ENCODE peak calls at places on chromosome X, in five cellular contexts. One of them, this sample, is unnamed.

GRCh38 chrX:148135738-148136137 is 154.6 kb downstream of the FMR1NB start:
- DNase-seq in HCT116: no peak
- DNase-seq in HepG2: no peak
- DNase-seq in Panc1: no peak
- DNase-seq in K562: no peak
- DNase-seq in this sample: no peak

GRCh38 chrX:26442340-26442739 is 226.4 kb downstream of the MAGEB5 start:
- DNase-seq in HCT116: peak; percentile 2
- DNase-seq in HepG2: no peak
- DNase-seq in Panc1: no peak
- DNase-seq in K562: no peak
- DNase-seq in this sample: peak; percentile 43

GRCh38 chrX:11664211-11664888 is 1.4 kb downstream of the ARHGAP6 start:
- DNase-seq in HCT116: no peak
- DNase-seq in HepG2: no peak
- DNase-seq in Panc1: no peak
- DNase-seq in K562: no peak
- DNase-seq in this sample: peak; percentile 16

GRCh38 chrX:21747523-21747922 is 10.4 kb downstream of the SMPX start:
- DNase-seq in HCT116: no peak
- DNase-seq in HepG2: no peak
- DNase-seq in Panc1: no peak
- DNase-seq in K562: no peak
- DNase-seq in this sample: peak; percentile 26

GRCh38 chrX:55206152-55206941 is 13.8 kb upstream of the PAGE5 start:
- DNase-seq in HCT116: no peak
- DNase-seq in HepG2: no peak
- DNase-seq in Panc1: no peak
- DNase-seq in K562: no peak
- DNase-seq in this sample: no peak

GRCh38 chrX:113558576-113558975 is 717.9 kb upstream of the AMOT start:
- DNase-seq in HCT116: no peak
- DNase-seq in HepG2: no peak
- DNase-seq in Panc1: no peak
- DNase-seq in K562: no peak
- DNase-seq in this sample: no peak

GRCh38 chrX:136325377-136325776 is 24.6 kb downstream of the ADGRG4 start:
- DNase-seq in HCT116: no peak
- DNase-seq in HepG2: no peak
- DNase-seq in Panc1: no peak
- DNase-seq in K562: no peak
- DNase-seq in this sample: no peak

GRCh38 chrX:21398424-21398823 is 24.2 kb downstream of the CNKSR2 start:
- DNase-seq in HCT116: no peak
- DNase-seq in HepG2: no peak
- DNase-seq in Panc1: no peak
- DNase-seq in K562: no peak
- DNase-seq in this sample: no peak

GRCh38 chrX:14497184-14497666 is 32.1 kb upstream of the GLRA2 start:
- DNase-seq in HCT116: no peak
- DNase-seq in HepG2: no peak
- DNase-seq in Panc1: no peak
- DNase-seq in K562: no peak
- DNase-seq in this sample: no peak

GRCh38 chrX:17560385-17560784 is 176.9 kb upstream of the SCML1 start:
- DNase-seq in HCT116: no peak
- DNase-seq in HepG2: no peak
- DNase-seq in Panc1: no peak
- DNase-seq in K562: no peak
- DNase-seq in this sample: no peak

GRCh38 chrX:46444011-46444410 is 101.2 kb downstream of the ZNF674 start:
- DNase-seq in HCT116: peak; percentile 74
- DNase-seq in HepG2: peak; percentile 40
- DNase-seq in Panc1: peak; percentile 5
- DNase-seq in K562: peak; percentile 4
- DNase-seq in this sample: no peak

GRCh38 chrX:153546386-153546785 is 28.9 kb downstream of the ATP2B3 start:
- DNase-seq in HCT116: no peak
- DNase-seq in HepG2: no peak
- DNase-seq in Panc1: no peak
- DNase-seq in K562: no peak
- DNase-seq in this sample: no peak

GRCh38 chrX:38798956-38799355 is 2.3 kb upstream of the MID1IP1 start:
- DNase-seq in HCT116: no peak
- DNase-seq in HepG2: no peak
- DNase-seq in Panc1: no peak
- DNase-seq in K562: no peak
- DNase-seq in this sample: no peak

GRCh38 chrX:4876268-4876667 is 1162.8 kb upstream of the PRKX start:
- DNase-seq in HCT116: no peak
- DNase-seq in HepG2: no peak
- DNase-seq in Panc1: no peak
- DNase-seq in K562: no peak
- DNase-seq in this sample: no peak

GRCh38 chrX:27680726-27681125 is 90.6 kb downstream of the DCAF8L2 start:
- DNase-seq in HCT116: no peak
- DNase-seq in HepG2: no peak
- DNase-seq in Panc1: no peak
- DNase-seq in K562: no peak
- DNase-seq in this sample: no peak

GRCh38 chrX:17373337-17373736 is 1.7 kb upstream of the NHS start:
- DNase-seq in HCT116: no peak
- DNase-seq in HepG2: no peak
- DNase-seq in Panc1: no peak
- DNase-seq in K562: no peak
- DNase-seq in this sample: no peak

GRCh38 chrX:119398974-119399771 is at the start of gene SLC25A43:
- DNase-seq in HCT116: no peak
- DNase-seq in HepG2: no peak
- DNase-seq in Panc1: no peak
- DNase-seq in K562: peak; percentile 77
- DNase-seq in this sample: peak; percentile 46

GRCh38 chrX:2677764-2678163 is 13.3 kb upstream of the CD99 start:
- DNase-seq in HCT116: peak; percentile 40
- DNase-seq in HepG2: no peak
- DNase-seq in Panc1: peak; percentile 55
- DNase-seq in K562: peak; percentile 62
- DNase-seq in this sample: no peak

GRCh38 chrX:21972721-21973120 is 32.2 kb downstream of the SMS start:
- DNase-seq in HCT116: no peak
- DNase-seq in HepG2: no peak
- DNase-seq in Panc1: no peak
- DNase-seq in K562: no peak
- DNase-seq in this sample: peak; percentile 27

GRCh38 chrX:1360171-1360570 is 23.6 kb downstream of the IL3RA start:
- DNase-seq in HCT116: no peak
- DNase-seq in HepG2: no peak
- DNase-seq in Panc1: no peak
- DNase-seq in K562: no peak
- DNase-seq in this sample: no peak
- TF ChIP-seq REST in HCT116: no peak
- TF ChIP-seq REST in HepG2: no peak
- TF ChIP-seq REST in Panc1: no peak
- TF ChIP-seq REST in K562: no peak
- TF ChIP-seq REST in this sample: no peak

GRCh38 chrX:653316-653715 is 22.7 kb downstream of the SHOX start:
- DNase-seq in HCT116: no peak
- DNase-seq in HepG2: no peak
- DNase-seq in Panc1: no peak
- DNase-seq in K562: no peak
- DNase-seq in this sample: no peak
- H3K27me3 ChIP-seq in HCT116: no peaks in the 10 kb centered on the region
- H3K27me3 ChIP-seq in HepG2: peaks cover 6% of the 10 kb centered on the region
- H3K27me3 ChIP-seq in Panc1: no peaks in the 10 kb centered on the region
- H3K27me3 ChIP-seq in K562: peaks cover 21% of the 10 kb centered on the region
- H3K27me3 ChIP-seq in this sample: no peaks in the 10 kb centered on the region

GRCh38 chrX:10235851-10236250 is 79.1 kb downstream of the CLCN4 start:
- DNase-seq in HCT116: no peak
- DNase-seq in HepG2: peak; percentile 3
- DNase-seq in Panc1: no peak
- DNase-seq in K562: no peak
- DNase-seq in this sample: no peak

GRCh38 chrX:10230222-10230621 is 73.4 kb downstream of the CLCN4 start:
- DNase-seq in HCT116: no peak
- DNase-seq in HepG2: no peak
- DNase-seq in Panc1: no peak
- DNase-seq in K562: no peak
- DNase-seq in this sample: no peak

GRCh38 chrX:10233173-10233572 is 76.4 kb downstream of the CLCN4 start:
- DNase-seq in HCT116: no peak
- DNase-seq in HepG2: no peak
- DNase-seq in Panc1: no peak
- DNase-seq in K562: no peak
- DNase-seq in this sample: no peak

GRCh38 chrX:10233696-10234095 is 76.9 kb downstream of the CLCN4 start:
- DNase-seq in HCT116: no peak
- DNase-seq in HepG2: no peak
- DNase-seq in Panc1: no peak
- DNase-seq in K562: no peak
- DNase-seq in this sample: no peak

DNA sequence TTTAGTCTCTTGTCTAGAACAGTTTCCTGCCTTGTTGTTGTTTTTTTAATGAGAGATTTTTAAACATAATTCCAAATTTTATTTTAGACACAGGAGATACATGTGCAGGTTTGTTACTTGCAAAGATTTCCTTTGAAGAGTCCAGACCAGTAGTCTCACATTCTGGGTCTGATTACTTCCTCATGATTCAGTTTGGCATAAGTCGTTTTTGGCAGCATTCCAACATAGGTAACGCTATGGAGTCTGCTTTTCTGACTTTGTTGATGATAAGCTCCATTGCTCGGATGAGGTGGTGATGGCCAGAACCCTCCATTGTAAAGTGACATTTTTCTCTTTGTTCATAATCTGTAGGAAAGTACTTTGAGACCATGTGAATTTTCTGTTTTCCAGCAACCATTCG is 74.7 kb downstream of the CLCN4 start:
- DNase-seq in HCT116: no peak
- DNase-seq in HepG2: no peak
- DNase-seq in Panc1: no peak
- DNase-seq in K562: no peak
- DNase-seq in this sample: no peak
- TF ChIP-seq REST in HCT116: no peak
- TF ChIP-seq REST in HepG2: no peak
- TF ChIP-seq REST in Panc1: no peak
- TF ChIP-seq REST in K562: no peak
- TF ChIP-seq REST in this sample: no peak

DNA sequence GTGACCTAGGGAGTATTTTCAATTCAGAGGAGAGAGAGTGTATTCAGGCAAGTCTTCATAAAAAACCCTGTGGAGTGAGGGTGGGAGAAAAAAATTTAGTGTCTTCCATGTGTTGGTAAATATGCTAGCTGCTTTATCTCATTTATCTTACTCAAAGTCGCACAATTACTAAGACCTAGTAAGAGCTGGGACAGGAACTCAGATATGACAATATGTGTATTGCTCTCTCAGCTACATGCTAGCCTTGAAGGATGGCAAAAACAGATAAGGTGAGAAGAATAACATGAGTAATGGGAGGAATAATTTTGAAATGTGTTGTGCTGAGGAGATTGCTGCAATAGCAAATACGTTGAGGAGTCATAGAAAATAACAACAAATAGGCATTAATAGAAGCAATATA is 458.6 kb downstream of the SH2D1A start:
- DNase-seq in HCT116: no peak
- DNase-seq in HepG2: no peak
- DNase-seq in Panc1: no peak
- DNase-seq in K562: peak; percentile 7
- DNase-seq in this sample: no peak
- H3K27me3 ChIP-seq in HCT116: no peaks in the 10 kb centered on the region
- H3K27me3 ChIP-seq in HepG2: no peaks in the 10 kb centered on the region
- H3K27me3 ChIP-seq in Panc1: no peaks in the 10 kb centered on the region
- H3K27me3 ChIP-seq in K562: no peaks in the 10 kb centered on the region
- H3K27me3 ChIP-seq in this sample: no peaks in the 10 kb centered on the region

DNA sequence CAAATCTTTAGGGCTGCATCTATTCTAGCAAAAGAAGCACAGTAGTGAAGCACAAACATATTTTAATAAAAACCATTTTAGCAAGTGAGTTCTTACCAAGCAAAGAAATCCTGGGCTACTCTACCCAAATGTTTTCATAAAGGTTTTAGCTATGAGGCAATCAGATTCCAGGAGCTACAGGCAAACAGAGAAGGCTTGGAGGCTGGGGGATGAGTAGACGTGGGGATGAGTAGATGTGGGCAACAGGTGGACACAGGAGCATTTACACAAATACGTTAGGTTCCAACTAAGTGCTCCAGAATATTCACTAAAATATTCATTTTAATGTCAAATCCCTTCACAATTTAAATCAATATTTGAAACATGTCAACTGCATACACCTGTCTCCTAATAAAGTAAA is 34.5 kb downstream of the ATP11C start:
- DNase-seq in HCT116: no peak
- DNase-seq in HepG2: no peak
- DNase-seq in Panc1: no peak
- DNase-seq in K562: no peak
- DNase-seq in this sample: no peak
- TF ChIP-seq REST in HCT116: no peak
- TF ChIP-seq REST in HepG2: no peak
- TF ChIP-seq REST in Panc1: no peak
- TF ChIP-seq REST in K562: no peak
- TF ChIP-seq REST in this sample: no peak

GRCh38 chrX:115065304-115065703 is 47.9 kb upstream of the IL13RA2 start:
- DNase-seq in HCT116: no peak
- DNase-seq in HepG2: no peak
- DNase-seq in Panc1: no peak
- DNase-seq in K562: no peak
- DNase-seq in this sample: no peak

GRCh38 chrX:115068896-115069295 is 51.5 kb upstream of the IL13RA2 start:
- DNase-seq in HCT116: no peak
- DNase-seq in HepG2: no peak
- DNase-seq in Panc1: no peak
- DNase-seq in K562: no peak
- DNase-seq in this sample: no peak

GRCh38 chrX:115067812-115068211 is 50.4 kb upstream of the IL13RA2 start:
- DNase-seq in HCT116: no peak
- DNase-seq in HepG2: no peak
- DNase-seq in Panc1: no peak
- DNase-seq in K562: no peak
- DNase-seq in this sample: no peak
- H3K27me3 ChIP-seq in HCT116: no peaks in the 10 kb centered on the region
- H3K27me3 ChIP-seq in HepG2: no peaks in the 10 kb centered on the region
- H3K27me3 ChIP-seq in Panc1: no peaks in the 10 kb centered on the region
- H3K27me3 ChIP-seq in K562: no peaks in the 10 kb centered on the region
- H3K27me3 ChIP-seq in this sample: no peaks in the 10 kb centered on the region

This sample was measured in GM23338.